ENCODE peak calls at places on chromosomes 16 and 17, in eight cellular contexts. F is Karpas-422; A is left lung; E is right atrium auricular region; S is ovary; R is CD8-positive, alpha-beta memory T cell; M is A549; O is left ventricle myocardium inferior. N is an unnamed sample. For H3K4me1 and H3K9me3, the result is how much of the 10 kb centered on the place peaks cover.

GRCh38 chr16:15780805-15781204 is 76.0 kb downstream of the MYH11 start:
- DNase-seq in F (no peak), A (no peak), E (no peak), S (no peak), R (no peak), M (no peak), O (no peak), N (no peak)

GRCh38 chr16:89123001-89123830 is 29.6 kb downstream of the ACSF3 start:
- DNase-seq in F (no peak), A (peak), E (no peak), S (no peak), R (no peak), M (no peak), O (peak), N (no peak)

GRCh38 chr17:39027037-39027436 is 59.8 kb upstream of the FBXO47 start:
- DNase-seq in F (no peak), A (peak), E (peak), S (peak), R (peak), M (peak), O (peak), N (no peak)

GRCh38 chr16:87303431-87303930 is 13.7 kb downstream of the C16orf95 start:
- DNase-seq in F (no peak), A (peak), E (no peak), S (no peak), R (no peak), M (no peak), O (no peak), N (no peak)

GRCh38 chr16:48113471-48113870 is 42.3 kb downstream of the ABCC12 start:
- DNase-seq in F (no peak), A (no peak), E (no peak), S (no peak), R (no peak), M (no peak), O (no peak), N (no peak)

GRCh38 chr16:19071811-19072777 is 4.7 kb downstream of the COQ7 start:
- DNase-seq in F (peak), A (no peak), E (no peak), S (no peak), R (peak), M (peak), O (peak), N (no peak)

GRCh38 chr16:19618876-19619275 is 63.4 kb downstream of the VPS35L start:
- DNase-seq in F (no peak), A (no peak), E (no peak), S (no peak), R (no peak), M (no peak), O (no peak), N (no peak)

GRCh38 chr16:66953462-66954096 is 7.5 kb upstream of the CES3 start:
- DNase-seq in F (no peak), A (peak), E (no peak), S (no peak), R (no peak), M (no peak), O (no peak), N (no peak)

GRCh38 chr16:46591257-46591656 is 29.9 kb downstream of the SHCBP1 start:
- DNase-seq in F (no peak), A (no peak), E (no peak), S (no peak), R (no peak), M (no peak), O (no peak), N (no peak)

GRCh38 chr17:60676758-60677307 is 818 bp upstream of the BCAS3 start:
- DNase-seq in F (no peak), A (no peak), E (no peak), S (peak), R (no peak), M (no peak), O (no peak), N (no peak)

GRCh38 chr17:280901-281300 is 71.7 kb downstream of the RPH3AL start:
- DNase-seq in F (no peak), A (peak), E (no peak), S (no peak), R (no peak), M (no peak), O (no peak), N (no peak)

GRCh38 chr17:279356-279755 is 73.3 kb downstream of the RPH3AL start:
- DNase-seq in F (no peak), A (no peak), E (no peak), S (no peak), R (no peak), M (no peak), O (no peak), N (no peak)

GRCh38 chr17:281365-281999 is 71.1 kb downstream of the RPH3AL start:
- DNase-seq in F (no peak), A (peak), E (no peak), S (no peak), R (no peak), M (no peak), O (no peak), N (no peak)

GRCh38 chr17:279776-280175 is 72.8 kb downstream of the RPH3AL start:
- DNase-seq in F (no peak), A (no peak), E (no peak), S (no peak), R (no peak), M (no peak), O (no peak), N (no peak)

GRCh38 chr17:280216-280615 is 72.4 kb downstream of the RPH3AL start:
- DNase-seq in F (no peak), A (peak), E (no peak), S (no peak), R (no peak), M (no peak), O (no peak), N (no peak)
- H3K27ac ChIP-seq in F (no peak), A (peak), E (peak), S (no peak), R (no peak), M (no peak), O (peak), N (no peak)

DNA sequence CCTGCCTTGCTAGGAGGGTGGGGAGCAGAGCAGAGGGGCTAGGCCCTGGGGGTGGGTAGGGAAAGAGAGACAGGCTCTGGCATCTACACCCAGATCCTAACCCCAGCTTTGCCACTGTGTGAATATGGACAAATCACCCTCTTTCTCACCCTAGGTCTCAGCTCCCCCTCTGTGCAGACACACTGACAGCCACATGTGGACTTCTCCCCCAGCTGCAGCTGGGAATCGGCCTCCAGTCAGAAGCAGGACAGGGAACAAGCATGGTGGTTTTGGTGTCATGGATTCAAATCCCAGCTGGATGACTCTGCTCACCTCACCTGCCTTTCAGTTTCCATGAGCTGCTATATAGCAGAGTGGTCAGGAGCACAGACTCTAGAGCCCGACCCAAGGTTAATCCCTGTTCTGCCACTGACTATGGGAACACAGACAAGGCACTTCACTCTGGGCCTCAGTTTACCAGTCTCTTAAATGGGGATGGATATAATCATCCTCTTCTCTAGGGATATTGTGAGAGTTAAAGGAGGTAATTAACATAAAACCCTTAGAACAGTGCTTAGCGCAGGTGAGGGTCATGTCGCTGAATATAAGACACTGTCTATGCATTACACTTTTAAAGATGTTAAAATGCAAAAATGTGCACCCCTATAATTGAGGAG is 26.2 kb upstream of the MAP3K14 start:
- DNase-seq in F (no peak), A (no peak), E (no peak), S (no peak), R (no peak), M (no peak), O (no peak), N (no peak)
- H3K4me1 ChIP-seq in F (under half), A (under half), E (under half), S (under half), R (under half), M (under half), O (under half), N (under half)

DNA sequence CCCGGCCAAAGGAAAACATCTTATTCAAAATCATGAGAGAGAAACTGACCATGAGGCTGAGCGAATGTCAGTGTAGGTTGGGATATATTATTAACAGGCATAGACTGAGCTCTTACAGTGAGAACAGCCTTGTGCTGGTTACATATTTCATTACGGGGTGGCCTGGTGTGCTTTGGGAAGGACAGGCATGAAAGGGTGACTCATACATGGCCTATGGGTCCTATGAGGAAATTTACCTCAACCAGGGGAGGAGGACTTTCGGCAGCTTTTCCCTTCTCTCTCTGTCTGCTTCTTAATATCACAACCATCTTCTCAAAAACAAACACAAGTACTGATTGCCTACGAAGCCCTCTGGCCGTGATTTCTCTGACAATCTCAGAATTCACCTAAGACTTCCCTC is 579.1 kb downstream of the CDH13 start:
- DNase-seq in F (no peak), A (no peak), E (no peak), S (no peak), R (no peak), M (no peak), O (no peak), N (no peak)
- H3K9me3 ChIP-seq in F (under half), A (under half), E (under half), S (under half), R (under half), M (under half), O (under half), N (under half)

GRCh38 chr17:17876959-17877547 is 40.3 kb upstream of the SREBF1 start:
- DNase-seq in F (no peak), A (no peak), E (peak), S (peak), R (no peak), M (no peak), O (peak), N (peak)
- H3K27ac ChIP-seq in F (no peak), A (peak), E (peak), S (peak), R (no peak), M (no peak), O (peak), N (peak)

GRCh38 chr17:27543958-27544349 is 87.0 kb upstream of the LGALS9 start:
- DNase-seq in F (no peak), A (no peak), E (no peak), S (no peak), R (no peak), M (no peak), O (no peak), N (no peak)
- H3K4me1 ChIP-seq in F (under half), A (half or more), E (under half), S (under half), R (under half), M (half or more), O (under half), N (under half)

GRCh38 chr16:57571098-57571497 is 28.7 kb downstream of the ADGRG5 start:
- DNase-seq in F (no peak), A (no peak), E (peak), S (no peak), R (no peak), M (no peak), O (no peak), N (no peak)

GRCh38 chr16:57567691-57568090 is 25.2 kb downstream of the ADGRG5 start:
- DNase-seq in F (no peak), A (no peak), E (peak), S (no peak), R (no peak), M (no peak), O (no peak), N (no peak)

GRCh38 chr16:57570301-57571070 is 28.0 kb downstream of the ADGRG5 start:
- DNase-seq in F (no peak), A (no peak), E (peak), S (no peak), R (no peak), M (no peak), O (no peak), N (no peak)

GRCh38 chr16:57568173-57568678 is 25.8 kb downstream of the ADGRG5 start:
- DNase-seq in F (no peak), A (no peak), E (no peak), S (no peak), R (no peak), M (no peak), O (no peak), N (no peak)

GRCh38 chr16:57569306-57569946 is 27.0 kb downstream of the ADGRG5 start:
- DNase-seq in F (no peak), A (no peak), E (no peak), S (no peak), R (no peak), M (no peak), O (no peak), N (no peak)
- H3K9me3 ChIP-seq in F (under half), A (under half), E (under half), S (under half), R (under half), M (under half), O (under half), N (under half)

N was measured in thoracic aorta.